ENCODE peak calls at places on chromosomes 16 and 17, in five cellular contexts. X, Z, N, F and I are unnamed samples.

GRCh38 chr16:29719063-29719462 is 26.7 kb downstream of the C16orf54 start:
- DNase-seq in X (no peak), F (no peak), Z (no peak), N (no peak), I (no peak)

GRCh38 chr16:75494696-75495601 is at the start of gene CHST6:
- DNase-seq in N (peak), X (no peak), Z (peak), F (no peak), I (no peak)

GRCh38 chr17:39144414-39144813 is 7.0 kb downstream of the PLXDC1 start:
- DNase-seq in F (no peak), X (no peak), N (no peak), Z (no peak), I (no peak)

GRCh38 chr16:3096362-3096761 is 2.7 kb downstream of the ZSCAN10 start:
- DNase-seq in Z (no peak), X (no peak), N (no peak), F (no peak), I (no peak)

GRCh38 chr16:22139732-22140131 is 22.6 kb upstream of the SDR42E2 start:
- DNase-seq in N (no peak), Z (no peak), X (no peak), F (no peak), I (no peak)

GRCh38 chr17:13212861-13213260 is 195.0 kb upstream of the ELAC2 start:
- DNase-seq in F (no peak), X (no peak), Z (no peak), N (no peak), I (no peak)

GRCh38 chr16:61831351-61831933 is 204.8 kb downstream of the CDH8 start:
- DNase-seq in X (no peak), Z (no peak), F (no peak), N (no peak), I (no peak)

GRCh38 chr16:26247063-26247462 is 555.3 kb downstream of the HS3ST4 start:
- DNase-seq in F (no peak), Z (no peak), N (no peak), X (no peak), I (no peak)

GRCh38 chr16:80375513-80375912 is 165.3 kb upstream of the DYNLRB2 start:
- DNase-seq in X (no peak), N (no peak), Z (no peak), F (no peak), I (no peak)

GRCh38 chr16:54098247-54098646 is 188.3 kb downstream of the IRX3 start:
- DNase-seq in N (no peak), Z (no peak), F (no peak), X (no peak), I (no peak)

GRCh38 chr16:19919142-19919541 is 34.5 kb upstream of the GPRC5B start:
- DNase-seq in N (no peak), Z (peak), F (no peak), X (no peak), I (no peak)

GRCh38 chr16:9599415-9600110 is 508.1 kb downstream of the HAPSTR1 start:
- DNase-seq in F (no peak), Z (no peak), X (no peak), N (no peak), I (no peak)

GRCh38 chr16:6032438-6032837 is 934.8 kb upstream of the EEF2KMT start:
- DNase-seq in F (no peak), X (no peak), Z (no peak), N (no peak), I (no peak)

GRCh38 chr16:67183-67791 is 5.1 kb downstream of the RHBDF1 start:
- DNase-seq in N (no peak), F (no peak), X (no peak), Z (no peak), I (no peak)

GRCh38 chr17:76697702-76698465 is 12.9 kb downstream of the MXRA7 start:
- DNase-seq in Z (no peak), N (peak), X (no peak), F (no peak), I (no peak)

GRCh38 chr16:64657316-64658011 is 464.4 kb downstream of the CDH11 start:
- DNase-seq in X (no peak), F (no peak), Z (no peak), N (no peak), I (no peak)

GRCh38 chr17:80877095-80877828 is 114.4 kb upstream of the CHMP6 start:
- DNase-seq in N (no peak), Z (no peak), X (no peak), F (peak), I (no peak)

GRCh38 chr17:70366421-70366820 is 197.1 kb downstream of the KCNJ2 start:
- DNase-seq in X (peak), F (no peak), Z (no peak), N (no peak), I (no peak)

GRCh38 chr17:61371179-61371578 is 28.5 kb upstream of the TBX2 start:
- DNase-seq in X (no peak), F (no peak), Z (no peak), N (no peak), I (no peak)

GRCh38 chr17:74832421-74832820 is 27.3 kb downstream of the GRIN2C start:
- DNase-seq in F (no peak), N (no peak), Z (no peak), X (no peak), I (no peak)

GRCh38 chr17:5122586-5123342 is 6.9 kb downstream of the USP6 start:
- DNase-seq in Z (no peak), F (no peak), X (no peak), N (no peak), I (no peak)

GRCh38 chr17:42153919-42154491 is 784 bp downstream of the RAB5C start:
- DNase-seq in Z (peak), F (no peak), N (peak), X (no peak), I (no peak)

GRCh38 chr16:57977418-57978069 is 6.6 kb upstream of the CNGB1 start:
- DNase-seq in Z (no peak), F (no peak), N (no peak), X (no peak), I (no peak)

GRCh38 chr17:65051922-65052321 is 4.6 kb downstream of the GNA13 start:
- DNase-seq in F (no peak), Z (no peak), X (no peak), N (no peak), I (no peak)

GRCh38 chr16:12330541-12330940 is 354.0 kb downstream of the SNX29 start:
- DNase-seq in X (no peak), F (no peak), N (no peak), Z (no peak), I (no peak)

GRCh38 chr17:27424941-27425340 is 31.3 kb upstream of the KSR1 start:
- DNase-seq in F (no peak), X (no peak), Z (no peak), N (no peak), I (no peak)

GRCh38 chr16:29811896-29812665 is at the start of gene PRRT2:
- DNase-seq in F (no peak), N (peak), Z (no peak), X (no peak), I (no peak)

GRCh38 chr17:36590082-36590481 is 1.6 kb upstream of the DHRS11 start:
- DNase-seq in X (no peak), Z (no peak), F (no peak), N (peak), I (no peak)

GRCh38 chr17:18119166-18119745 is 10.7 kb downstream of the MYO15A start:
- DNase-seq in Z (no peak), N (no peak), F (no peak), X (no peak), I (no peak)

GRCh38 chr17:18118633-18118975 is 10.0 kb downstream of the MYO15A start:
- DNase-seq in X (no peak), N (no peak), Z (no peak), F (no peak), I (no peak)

GRCh38 chr17:18117974-18118632 is 9.5 kb downstream of the MYO15A start:
- DNase-seq in N (no peak), X (no peak), F (no peak), Z (no peak), I (no peak)

GRCh38 chr17:18116078-18116477 is 7.5 kb downstream of the MYO15A start:
- DNase-seq in X (no peak), N (no peak), F (no peak), Z (no peak), I (no peak)

GRCh38 chr17:18117533-18117932 is 9.0 kb downstream of the MYO15A start:
- DNase-seq in F (no peak), Z (peak), N (no peak), X (no peak), I (no peak)
- TF ChIP-seq SRF in F (no peak), Z (peak), N (no peak), X (no peak), I (no peak)

DNA sequence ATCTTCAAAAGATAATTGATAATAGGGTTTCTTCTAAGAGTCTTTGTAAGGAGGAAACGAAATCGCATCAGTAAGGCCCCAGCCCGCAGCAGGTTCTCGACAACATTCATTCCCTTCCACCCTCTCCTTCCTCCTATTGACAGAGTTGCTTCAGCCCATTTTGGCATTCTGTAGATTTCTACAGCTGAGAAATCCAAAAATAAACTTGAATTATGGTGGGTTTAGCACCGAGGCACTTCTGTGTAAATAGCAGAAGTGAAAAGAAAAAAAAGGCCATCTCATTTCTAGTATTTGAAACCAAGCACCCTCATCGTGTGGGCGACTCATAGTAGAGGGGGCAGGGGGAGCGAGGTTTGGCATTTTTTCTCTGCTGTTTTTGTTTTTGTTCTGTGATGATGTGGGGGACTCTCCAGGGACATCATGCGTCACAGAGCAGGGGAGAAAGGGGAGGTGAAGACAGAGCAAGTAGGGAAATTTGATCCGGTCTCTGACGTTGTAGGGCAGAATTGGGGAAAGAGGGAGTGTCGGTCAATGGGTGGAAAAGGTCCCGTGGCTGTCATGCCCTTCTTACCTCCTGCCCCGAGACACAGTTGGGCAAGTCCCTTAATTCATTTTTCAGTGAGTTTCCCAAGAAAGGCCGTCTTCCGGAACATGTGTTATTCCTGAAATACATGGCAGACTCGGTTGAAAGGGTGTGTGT is 33.8 kb upstream of the CCR7 start:
- DNase-seq in F (peak), X (no peak), N (no peak), Z (no peak), I (no peak)
- TF ChIP-seq SRF in F (no peak), X (no peak), N (no peak), Z (no peak), I (no peak)

GRCh38 chr16:88491001-88491559 is 38.0 kb downstream of the ZFPM1 start:
- DNase-seq in X (no peak), F (no peak), N (no peak), Z (no peak), I (no peak)
- TF ChIP-seq SRF in X (no peak), F (no peak), N (no peak), Z (no peak), I (no peak)

DNA sequence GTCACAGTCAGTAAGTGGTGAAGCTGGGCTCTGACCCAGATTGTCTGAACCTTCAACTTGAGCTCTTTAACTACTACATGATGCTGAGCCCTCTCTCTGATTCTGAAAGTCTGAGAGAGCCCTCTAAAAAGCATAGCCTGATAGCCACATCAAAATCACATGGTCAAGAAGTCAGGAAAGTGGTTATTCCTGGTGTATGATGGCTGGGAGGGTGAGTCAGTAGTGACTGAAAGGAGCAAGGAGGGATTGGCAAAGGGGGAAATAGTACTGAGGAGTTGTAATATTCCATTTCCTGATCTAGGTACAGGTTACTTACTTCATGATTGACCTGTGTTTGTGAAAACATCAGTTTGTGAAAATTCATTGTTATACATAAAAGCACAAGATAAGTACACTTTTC is 89.1 kb downstream of the SSH2 start:
- DNase-seq in N (no peak), X (no peak), F (no peak), Z (no peak), I (no peak)
- TF ChIP-seq SRF in N (no peak), X (no peak), F (no peak), Z (no peak), I (no peak)